ENCODE peak calls at places on chromosomes 1 and 21, in five cellular contexts. K, M, W, B and U are unnamed samples.

GRCh38 chr1:160083968-160084770 is 2.8 kb downstream of the KCNJ9 start:
- DNase-seq in M (no peak), B (peak), W (no peak), K (peak), U (no peak)

GRCh38 chr1:214425101-214425500 is 126.3 kb downstream of the PTPN14 start:
- DNase-seq in K (no peak), W (no peak), M (no peak), B (no peak), U (no peak)

GRCh38 chr1:61403863-61404615 is 320.9 kb downstream of the TM2D1 start:
- DNase-seq in K (no peak), W (no peak), B (no peak), M (no peak), U (no peak)

GRCh38 chr1:20705356-20705755 is 12.5 kb downstream of the KIF17 start:
- DNase-seq in B (no peak), W (no peak), M (no peak), K (no peak), U (no peak)

GRCh38 chr1:83802450-83803152 is 196.3 kb downstream of the TTLL7 start:
- DNase-seq in W (no peak), B (no peak), K (no peak), M (no peak), U (no peak)

GRCh38 chr1:224213438-224214119 is 30.5 kb downstream of the DEGS1 start:
- DNase-seq in B (no peak), M (no peak), K (peak), W (no peak), U (no peak)

GRCh38 chr1:60942896-60943633 is 139.3 kb upstream of the NFIA start:
- DNase-seq in W (no peak), M (no peak), B (no peak), K (no peak), U (no peak)

GRCh38 chr1:183247484-183247883 is 61.4 kb downstream of the LAMC2 start:
- DNase-seq in M (no peak), W (no peak), K (no peak), B (no peak), U (no peak)

GRCh38 chr1:167544447-167544846 is 9.1 kb downstream of the CREG1 start:
- DNase-seq in B (no peak), W (no peak), K (no peak), M (no peak), U (no peak)

GRCh38 chr1:204873176-204873575 is 2.5 kb downstream of the NFASC start:
- DNase-seq in M (no peak), K (no peak), W (no peak), B (no peak), U (no peak)

GRCh38 chr21:34874689-34875513 is 174.2 kb downstream of the RUNX1 start:
- DNase-seq in K (no peak), W (no peak), M (no peak), B (no peak), U (no peak)

GRCh38 chr1:8671313-8671917 is 146.0 kb downstream of the RERE start:
- DNase-seq in B (peak), M (no peak), K (peak), W (peak), U (peak)

GRCh38 chr1:7262611-7263010 is 477.4 kb downstream of the CAMTA1 start:
- DNase-seq in B (no peak), W (no peak), K (no peak), M (no peak), U (no peak)

GRCh38 chr1:91712981-91713841 is 172.7 kb downstream of the TGFBR3 start:
- DNase-seq in W (no peak), K (no peak), M (peak), B (no peak), U (peak)

GRCh38 chr1:114559356-114559755 is 22.1 kb downstream of the BCAS2 start:
- DNase-seq in B (no peak), K (no peak), M (no peak), W (no peak), U (no peak)

GRCh38 chr21:42970946-42971653 is 3.3 kb upstream of the PKNOX1 start:
- DNase-seq in K (no peak), W (no peak), M (no peak), B (no peak), U (no peak)

GRCh38 chr21:44443291-44443890 is 11.9 kb upstream of the LRRC3 start:
- DNase-seq in K (no peak), B (no peak), M (no peak), W (no peak), U (no peak)

GRCh38 chr21:44441041-44441400 is 14.3 kb upstream of the LRRC3 start:
- DNase-seq in W (no peak), M (no peak), B (no peak), K (no peak), U (no peak)

GRCh38 chr21:44440241-44441040 is 14.9 kb upstream of the LRRC3 start:
- DNase-seq in K (no peak), M (no peak), W (no peak), B (no peak), U (no peak)

GRCh38 chr21:44442266-44443125 is 12.8 kb upstream of the LRRC3 start:
- DNase-seq in W (no peak), K (no peak), B (no peak), M (no peak), U (no peak)

GRCh38 chr21:44441581-44442265 is 13.6 kb upstream of the LRRC3 start:
- DNase-seq in W (no peak), B (no peak), M (no peak), K (no peak), U (no peak)
- TF ChIP-seq SMC3 in W (no peak), B (no peak), M (no peak), K (no peak), U (no peak)

DNA sequence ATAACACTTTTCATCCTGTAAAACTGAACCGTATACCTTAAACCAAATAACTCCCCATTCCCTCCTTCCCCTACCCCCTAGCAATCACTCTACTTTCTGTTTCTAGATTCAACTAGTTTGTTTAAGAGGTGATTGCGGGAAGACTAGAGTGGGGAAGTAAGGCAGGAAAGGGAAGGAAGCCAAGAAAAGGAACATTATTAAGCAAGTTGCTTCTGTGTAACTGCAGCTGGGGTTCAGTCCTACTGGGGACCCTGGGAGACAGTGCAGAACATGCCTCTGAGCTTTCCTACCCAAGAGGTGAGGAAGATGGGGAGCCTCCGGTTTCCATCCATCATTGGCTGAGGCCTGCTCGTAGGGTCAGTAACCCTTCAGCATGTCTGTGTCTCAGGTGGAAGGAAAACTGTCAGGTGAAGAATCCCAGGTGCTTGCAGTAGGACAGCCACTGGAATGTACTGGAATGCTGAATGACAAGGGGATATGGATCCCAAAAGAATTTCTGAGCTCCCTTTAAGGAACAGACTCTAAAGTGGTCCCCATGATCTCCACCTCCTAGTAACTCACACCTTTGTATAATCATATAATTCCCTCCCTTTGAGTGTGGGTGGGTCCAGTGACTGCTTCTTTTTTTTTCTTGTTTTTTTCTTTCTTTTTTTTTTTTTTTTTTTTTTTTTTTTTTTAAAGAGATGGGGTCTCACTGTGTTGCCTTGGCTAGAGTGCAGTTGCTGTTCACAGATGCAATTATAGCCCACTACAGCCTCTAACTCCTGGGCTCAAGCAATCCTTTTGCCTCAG is 28.7 kb upstream of the H3-3A start:
- DNase-seq in M (no peak), K (no peak), W (no peak), B (no peak), U (no peak)
- H2AFZ ChIP-seq in M (no peak), K (peak), W (no peak), B (peak), U (no peak)

DNA sequence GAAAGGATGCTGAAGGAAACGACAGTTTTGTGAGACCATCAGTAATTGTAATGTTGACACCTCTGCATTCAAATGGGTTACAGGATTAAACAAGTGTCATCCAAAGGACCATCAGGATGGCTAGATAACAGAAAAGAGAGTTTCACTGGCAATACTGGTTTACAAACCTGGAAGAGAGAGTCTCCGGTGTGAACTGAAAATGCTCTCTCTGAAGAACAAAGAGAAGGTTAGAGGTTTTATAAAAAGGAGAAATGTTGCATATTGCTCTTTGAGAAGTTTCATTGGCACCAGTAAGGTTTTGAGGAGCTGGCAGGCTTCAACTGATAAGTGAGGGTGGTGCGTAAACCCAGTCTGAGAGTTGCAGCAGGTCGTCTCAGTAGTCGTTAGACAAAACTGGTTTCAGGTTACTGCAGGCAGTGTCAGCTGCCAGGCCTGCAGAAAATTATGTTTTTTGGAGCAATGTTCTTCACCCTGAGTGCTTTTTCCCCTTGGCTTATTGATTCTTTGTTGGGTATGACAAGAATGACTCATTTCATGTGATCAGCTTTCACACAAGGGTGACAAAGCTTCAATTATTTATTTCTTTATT is 42.2 kb downstream of the KCNK1 start:
- DNase-seq in B (no peak), K (no peak), M (no peak), W (no peak), U (no peak)
- TF ChIP-seq SMC3 in B (no peak), K (no peak), M (no peak), W (no peak), U (no peak)

GRCh38 chr1:51242546-51242945 is 6.5 kb downstream of the RNF11 start:
- DNase-seq in K (no peak), M (no peak), B (no peak), W (no peak), U (no peak)
- H2AFZ ChIP-seq in K (no peak), M (no peak), B (no peak), W (no peak), U (no peak)

DNA sequence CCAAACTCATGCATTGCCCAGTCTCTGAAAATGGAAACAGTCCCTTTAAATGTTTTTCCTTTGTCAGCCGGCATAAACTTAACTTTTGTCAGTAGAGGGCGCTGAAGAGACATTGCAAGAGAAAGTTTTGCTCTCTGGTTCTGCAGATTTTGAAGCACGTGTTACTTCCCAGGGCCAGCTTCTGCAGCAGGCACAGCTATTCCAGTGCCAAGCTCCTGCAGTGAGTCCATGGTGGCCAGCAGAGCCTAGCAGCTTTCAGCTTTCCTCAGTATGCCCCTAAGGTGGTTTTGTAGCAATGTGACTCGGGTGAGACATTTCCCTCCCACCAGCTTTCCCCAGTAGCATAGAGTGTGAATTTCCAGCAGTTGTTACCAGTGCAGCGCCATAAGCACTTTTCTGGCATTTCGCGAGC is 2.6 kb upstream of the IFI44L start:
- DNase-seq in K (peak), B (peak), M (peak), W (peak), U (peak)
- TF ChIP-seq SMC3 in K (peak), B (peak), M (peak), W (no peak), U (peak)

DNA sequence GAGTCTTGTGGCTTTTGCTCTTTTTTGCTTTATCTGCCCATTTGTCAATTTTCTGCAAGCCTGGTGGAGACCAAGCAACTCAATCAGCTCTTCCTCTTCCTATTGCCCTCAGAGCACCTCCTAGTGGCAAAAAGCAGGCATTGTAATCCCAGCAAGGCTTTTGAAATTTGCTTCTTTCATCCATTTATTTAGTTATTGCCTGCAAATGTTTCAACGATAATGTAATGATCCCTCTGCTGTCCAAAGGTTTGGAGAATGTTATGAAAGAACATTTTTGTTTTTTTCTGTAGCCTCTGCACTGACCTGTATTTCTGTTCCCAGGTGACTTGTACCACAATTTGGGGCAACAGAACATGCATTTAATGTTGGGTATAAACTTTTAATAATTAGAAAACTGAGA is 127.8 kb downstream of the GABPA start:
- DNase-seq in W (peak), B (no peak), K (peak), M (no peak), U (peak)
- H2AFZ ChIP-seq in W (no peak), B (no peak), K (no peak), M (no peak), U (no peak)